ENCODE peak calls at places on chromosomes 11 and 22, in nine cellular contexts. D is suprapubic skin, A is cardiac muscle cell, B is lower leg skin, F is AG04450, O is breast epithelium, R is epithelial cell of esophagus, Q is lower lobe of right lung, C is prostate gland. I is an unnamed sample.

GRCh38 chr11:40537734-40538133 is 921.7 kb downstream of the LRRC4C start:
- DNase-seq in O (no peak), B (no peak), C (no peak), F (no peak), R (no peak), Q (no peak), A (no peak), D (no peak), I (no peak)

GRCh38 chr22:26416670-26417270 is 12.3 kb upstream of the ASPHD2 start:
- DNase-seq in C (peak), O (no peak), B (no peak), F (peak), R (peak), Q (no peak), D (no peak), A (peak), I (peak)

GRCh38 chr11:94809251-94809650 is 41.1 kb downstream of the AMOTL1 start:
- DNase-seq in D (no peak), C (no peak), Q (no peak), A (no peak), O (no peak), R (no peak), B (no peak), F (no peak), I (no peak)

GRCh38 chr22:46053563-46054090 is 76.7 kb upstream of the WNT7B start:
- DNase-seq in F (no peak), O (peak), C (peak), B (peak), R (peak), D (peak), Q (peak), A (peak), I (peak)

GRCh38 chr11:304915-305833 is 2.4 kb upstream of the IFITM2 start:
- DNase-seq in A (peak), O (no peak), R (peak), Q (peak), F (peak), D (no peak), B (no peak), C (peak), I (peak)

GRCh38 chr11:79054636-79055035 is 386.2 kb downstream of the TENM4 start:
- DNase-seq in D (no peak), O (no peak), R (peak), A (peak), F (peak), C (no peak), Q (no peak), B (no peak), I (peak)

GRCh38 chr11:73636249-73636648 is 10.1 kb upstream of the PLEKHB1 start:
- DNase-seq in B (no peak), D (no peak), A (no peak), F (no peak), C (no peak), O (no peak), R (no peak), Q (no peak), I (no peak)

GRCh38 chr11:11513438-11513837 is 108.4 kb downstream of the GALNT18 start:
- DNase-seq in C (peak), F (no peak), Q (no peak), D (no peak), O (no peak), B (no peak), A (peak), R (peak), I (no peak)

GRCh38 chr11:35158371-35159081 is 19.6 kb downstream of the CD44 start:
- DNase-seq in F (no peak), D (peak), O (no peak), B (peak), A (peak), R (peak), C (peak), Q (no peak), I (peak)

GRCh38 chr11:76770642-76771445 is 12.3 kb upstream of the TSKU start:
- DNase-seq in C (peak), A (peak), D (peak), O (no peak), B (peak), F (peak), Q (no peak), R (peak), I (peak)

GRCh38 chr22:46649176-46650077 is 29.2 kb downstream of the GRAMD4 start:
- DNase-seq in R (no peak), B (no peak), D (no peak), O (no peak), C (peak), A (peak), F (peak), Q (no peak), I (peak)

GRCh38 chr11:39678996-39679395 is 1780.5 kb downstream of the LRRC4C start:
- DNase-seq in R (no peak), Q (no peak), C (no peak), B (no peak), O (no peak), D (no peak), F (no peak), A (no peak), I (no peak)

GRCh38 chr11:35038211-35038930 is 100.6 kb upstream of the CD44 start:
- DNase-seq in Q (no peak), O (no peak), A (no peak), D (no peak), R (no peak), C (no peak), F (no peak), B (no peak), I (no peak)

GRCh38 chr11:19577391-19577831 is 135.2 kb upstream of the NAV2 start:
- DNase-seq in Q (no peak), C (no peak), B (peak), R (no peak), O (no peak), A (peak), F (no peak), D (no peak), I (peak)

GRCh38 chr11:102177974-102178631 is 67.9 kb downstream of the YAP1 start:
- DNase-seq in B (no peak), Q (no peak), A (peak), R (peak), C (peak), D (no peak), F (peak), O (no peak), I (peak)

GRCh38 chr11:81647374-81647773 is 1086.3 kb downstream of the FAM181B start:
- DNase-seq in D (no peak), F (no peak), A (no peak), Q (no peak), B (no peak), R (no peak), O (no peak), C (no peak), I (no peak)

GRCh38 chr11:128905345-128906184 is 14.4 kb downstream of the KCNJ5 start:
- DNase-seq in R (peak), D (no peak), F (no peak), A (peak), B (no peak), Q (peak), C (peak), O (no peak), I (peak)

GRCh38 chr11:44945639-44946038 is 5.0 kb downstream of the TP53I11 start:
- DNase-seq in R (no peak), Q (no peak), O (no peak), A (peak), B (no peak), D (peak), F (no peak), C (no peak), I (peak)

GRCh38 chr11:115222218-115222862 is 281.9 kb downstream of the CADM1 start:
- DNase-seq in Q (no peak), F (peak), O (no peak), A (peak), D (no peak), R (peak), C (no peak), B (no peak), I (peak)

GRCh38 chr11:44775366-44776356 is 48.9 kb downstream of the TSPAN18 start:
- DNase-seq in A (peak), F (no peak), B (peak), Q (no peak), D (no peak), R (peak), C (peak), O (no peak), I (peak)

GRCh38 chr11:134753805-134754130 is 341.7 kb upstream of the B3GAT1 start:
- DNase-seq in B (no peak), D (no peak), A (no peak), Q (no peak), R (no peak), O (no peak), F (no peak), C (no peak), I (no peak)

GRCh38 chr11:38791346-38791961 is 2193.4 kb upstream of the RAG2 start:
- DNase-seq in Q (no peak), F (peak), B (no peak), A (peak), O (no peak), D (no peak), R (peak), C (peak), I (peak)

GRCh38 chr11:121931748-121932352 is 184.2 kb downstream of the BLID start:
- DNase-seq in C (no peak), D (no peak), O (no peak), B (no peak), F (no peak), A (no peak), R (no peak), Q (no peak), I (no peak)

GRCh38 chr11:121929581-121929980 is 186.4 kb downstream of the BLID start:
- DNase-seq in O (no peak), B (no peak), Q (no peak), R (peak), D (no peak), C (no peak), F (no peak), A (peak), I (peak)

GRCh38 chr11:121928597-121929580 is 187.1 kb downstream of the BLID start:
- DNase-seq in R (no peak), A (peak), C (no peak), O (no peak), Q (no peak), B (no peak), F (no peak), D (no peak), I (no peak)

GRCh38 chr11:121931121-121931520 is 184.9 kb downstream of the BLID start:
- DNase-seq in O (no peak), D (no peak), F (no peak), A (no peak), C (no peak), Q (no peak), B (no peak), R (no peak), I (no peak)

GRCh38 chr11:121930004-121930965 is 185.7 kb downstream of the BLID start:
- DNase-seq in R (no peak), C (no peak), F (no peak), D (no peak), A (peak), B (no peak), Q (peak), O (no peak), I (peak)
- H3K4me3 ChIP-seq in R (no peak), C (peak), F (peak), D (peak), A (peak), B (no peak), Q (peak), O (peak), I (peak)

GRCh38 chr11:6354651-6355485 is 34.6 kb upstream of the CAVIN3 start:
- DNase-seq in O (no peak), F (no peak), A (no peak), R (no peak), B (no peak), C (no peak), Q (no peak), D (no peak), I (no peak)

GRCh38 chr11:6356503-6356902 is 33.8 kb upstream of the SMPD1 start:
- DNase-seq in D (no peak), B (no peak), O (no peak), F (no peak), A (no peak), C (no peak), R (no peak), Q (no peak), I (no peak)

GRCh38 chr11:6350070-6350469 is 29.8 kb upstream of the CAVIN3 start:
- DNase-seq in C (no peak), R (no peak), A (no peak), D (no peak), O (no peak), B (no peak), F (no peak), Q (no peak), I (no peak)

GRCh38 chr11:6351782-6352181 is 31.5 kb upstream of the CAVIN3 start:
- DNase-seq in C (no peak), F (no peak), R (peak), D (no peak), Q (no peak), A (no peak), B (no peak), O (no peak), I (no peak)

DNA sequence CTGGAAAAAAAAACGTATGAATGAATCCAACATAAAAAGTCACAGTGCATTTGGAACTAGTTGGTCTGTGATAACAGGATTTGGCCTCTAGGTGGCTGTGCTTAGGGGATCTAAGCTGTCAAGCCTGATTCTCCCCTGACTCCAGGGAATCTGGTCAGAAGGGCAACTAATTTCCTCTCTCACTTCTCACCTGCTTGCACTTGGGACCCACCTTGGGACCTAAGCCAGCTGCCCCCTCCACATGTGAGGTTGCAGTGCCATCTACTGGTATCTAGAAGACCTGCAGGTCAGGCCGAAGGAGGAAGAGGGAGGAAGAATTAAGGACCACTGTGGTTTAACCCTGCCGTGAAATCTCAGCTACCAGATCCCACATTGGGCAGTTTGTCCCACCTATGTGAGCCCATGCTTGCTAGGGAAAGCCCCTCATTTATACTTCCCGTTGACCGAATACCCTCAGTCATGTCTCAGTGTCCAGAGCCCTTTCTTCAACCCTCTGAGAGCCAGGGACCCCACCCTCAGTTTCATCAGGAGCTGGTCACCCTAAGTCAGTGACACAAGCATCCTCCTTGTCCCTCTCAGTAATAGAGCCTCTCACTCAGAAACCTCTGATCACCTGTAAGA is 33.2 kb upstream of the CAVIN3 start:
- DNase-seq in F (no peak), O (no peak), C (peak), R (peak), B (no peak), A (peak), Q (peak), D (peak), I (peak)
- TF ChIP-seq CTCF in F (peak), O (peak), C (peak), R (peak), B (peak), A (peak), Q (peak), D (peak), I (peak)

GRCh38 chr11:69463181-69463891 is 18.1 kb upstream of the LINC01488 start:
- DNase-seq in D (no peak), O (no peak), F (peak), B (no peak), R (no peak), A (peak), Q (peak), C (no peak), I (peak)

GRCh38 chr11:69461272-69461962 is 20.0 kb upstream of the LINC01488 start:
- DNase-seq in B (no peak), A (no peak), O (no peak), F (no peak), R (no peak), C (no peak), D (no peak), Q (no peak), I (no peak)

GRCh38 chr11:69460540-69461257 is 20.8 kb upstream of the LINC01488 start:
- DNase-seq in Q (peak), C (no peak), D (no peak), F (peak), B (no peak), A (peak), R (peak), O (no peak), I (peak)

GRCh38 chr11:69463892-69464620 is 17.4 kb upstream of the LINC01488 start:
- DNase-seq in A (no peak), Q (peak), B (no peak), O (no peak), C (no peak), F (no peak), D (no peak), R (no peak), I (no peak)

DNA sequence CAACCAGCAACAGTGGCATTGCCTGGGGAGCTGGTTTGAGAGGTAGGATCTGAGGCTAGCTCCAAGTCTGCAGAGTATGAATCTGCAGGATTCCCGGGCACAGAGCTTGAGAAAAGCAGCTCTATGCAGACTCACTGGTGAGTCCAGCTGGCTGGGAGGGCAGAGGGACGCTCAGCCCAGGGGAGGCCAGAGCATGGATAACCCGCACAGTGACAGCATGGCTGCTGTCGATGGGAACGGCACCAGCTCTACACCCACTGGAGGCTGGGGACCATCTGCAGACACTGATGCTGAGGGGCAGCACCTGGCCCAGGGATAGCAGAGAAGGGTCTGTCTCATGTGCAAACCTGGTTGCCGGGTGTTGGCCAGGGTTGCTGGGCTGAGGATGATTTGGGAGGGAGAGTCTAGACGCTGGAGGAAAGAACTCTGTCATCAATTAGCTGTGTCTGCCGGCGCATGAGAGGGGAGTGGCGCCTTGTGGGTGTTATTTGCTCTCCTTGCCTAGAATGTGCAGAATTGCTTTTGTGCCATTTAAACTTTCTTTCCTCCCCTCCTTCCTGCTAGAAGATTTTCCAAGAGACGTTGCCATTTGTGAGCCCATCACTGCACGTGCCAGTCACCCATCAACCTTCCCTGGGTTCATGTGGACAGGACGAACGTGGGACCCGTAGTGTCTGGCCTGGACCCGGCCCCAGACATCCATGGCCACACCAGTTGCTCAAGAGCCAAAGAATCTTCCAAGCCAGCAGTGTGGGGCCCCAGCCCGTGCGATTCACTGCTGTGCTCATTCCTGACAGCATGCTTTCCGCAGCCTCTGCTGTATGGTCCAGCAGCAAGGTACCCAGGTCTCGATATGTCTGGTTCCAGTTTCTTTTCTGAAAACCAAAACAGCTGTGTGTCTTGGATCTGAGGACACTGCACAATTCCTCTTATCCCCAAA is 19.1 kb upstream of the LINC01488 start:
- DNase-seq in C (no peak), R (no peak), Q (peak), F (no peak), O (no peak), A (peak), B (no peak), D (no peak), I (peak)
- H3K4me3 ChIP-seq in C (no peak), R (no peak), Q (no peak), F (no peak), O (no peak), A (no peak), B (no peak), D (no peak), I (no peak)

GRCh38 chr22:19085233-19086043 is 36.8 kb downstream of the DGCR2 start:
- DNase-seq in O (no peak), D (no peak), C (no peak), R (peak), B (peak), A (peak), Q (no peak), F (no peak), I (peak)
- TF ChIP-seq CTCF in O (no peak), D (no peak), C (no peak), R (peak), B (no peak), A (peak), Q (no peak), F (peak), I (peak)

I was measured in fibroblast of pulmonary artery.